ENCODE peak calls at places on chromosomes 5 and 9, in seven cellular contexts. X, V, C, G, Y, H and I are unnamed samples.

GRCh38 chr5:76960004-76960625 is 7.3 kb downstream of the CRHBP start:
- DNase-seq in X (no peak), V (no peak), C (no peak), G (no peak), Y (no peak), H (peak), I (no peak)

GRCh38 chr5:39376293-39376714 is 12.0 kb upstream of the C9 start:
- DNase-seq in X (no peak), V (no peak), C (peak), G (peak), Y (peak), H (peak), I (peak)

GRCh38 chr5:956941-957729 is 51.5 kb upstream of the NKD2 start:
- DNase-seq in X (peak), V (peak), C (peak), G (peak), Y (no peak), H (peak), I (peak)

GRCh38 chr9:131678499-131679111 is 61.3 kb downstream of the RAPGEF1 start:
- DNase-seq in X (peak), V (peak), C (peak), G (no peak), Y (peak), H (peak), I (peak)

GRCh38 chr5:91049112-91049511 is 334.0 kb downstream of the ARRDC3 start:
- DNase-seq in X (no peak), V (no peak), C (no peak), G (no peak), Y (no peak), H (no peak), I (no peak)

GRCh38 chr5:84715686-84716085 is 331.0 kb upstream of the EDIL3 start:
- DNase-seq in X (no peak), V (no peak), C (no peak), G (no peak), Y (no peak), H (no peak), I (no peak)

GRCh38 chr9:97910273-97910844 is 11.9 kb downstream of the TRMO start:
- DNase-seq in X (no peak), V (no peak), C (no peak), G (no peak), Y (no peak), H (no peak), I (no peak)

GRCh38 chr9:85408494-85408893 is 333.3 kb downstream of the AGTPBP1 start:
- DNase-seq in X (no peak), V (no peak), C (no peak), G (no peak), Y (no peak), H (no peak), I (no peak)

GRCh38 chr5:160479926-160480325 is 58.3 kb downstream of the PTTG1 start:
- DNase-seq in X (no peak), V (no peak), C (peak), G (no peak), Y (no peak), H (peak), I (peak)

GRCh38 chr5:119301947-119302346 is 53.9 kb upstream of the TNFAIP8 start:
- DNase-seq in X (no peak), V (no peak), C (peak), G (no peak), Y (no peak), H (no peak), I (no peak)

GRCh38 chr9:134570151-134570621 is 71.4 kb upstream of the COL5A1 start:
- DNase-seq in X (peak), V (no peak), C (no peak), G (peak), Y (no peak), H (no peak), I (no peak)

GRCh38 chr5:126138475-126139005 is 284.7 kb upstream of the GRAMD2B start:
- DNase-seq in X (no peak), V (no peak), C (peak), G (no peak), Y (no peak), H (peak), I (peak)

GRCh38 chr5:165805756-165806155 is 2300.3 kb downstream of the MAT2B start:
- DNase-seq in X (no peak), V (no peak), C (no peak), G (peak), Y (no peak), H (no peak), I (no peak)

GRCh38 chr5:180636016-180636402 is 13.4 kb downstream of the FLT4 start:
- DNase-seq in X (peak), V (no peak), C (no peak), G (peak), Y (no peak), H (no peak), I (no peak)

GRCh38 chr9:136599811-136600660 is 54.2 kb upstream of the NOTCH1 start:
- DNase-seq in X (no peak), V (no peak), C (no peak), G (no peak), Y (no peak), H (no peak), I (no peak)

GRCh38 chr5:109748545-109748944 is 58.8 kb downstream of the MAN2A1 start:
- DNase-seq in X (no peak), V (no peak), C (peak), G (no peak), Y (no peak), H (no peak), I (no peak)

GRCh38 chr5:37005946-37006540 is 129.5 kb downstream of the NIPBL start:
- DNase-seq in X (no peak), V (no peak), C (peak), G (no peak), Y (no peak), H (peak), I (no peak)

GRCh38 chr5:150398432-150399157 is 14.1 kb downstream of the CD74 start:
- DNase-seq in X (no peak), V (no peak), C (no peak), G (no peak), Y (no peak), H (no peak), I (no peak)
- TF ChIP-seq CTCF in X (peak), V (peak), C (peak), G (peak), Y (no peak), H (peak), I (peak)

GRCh38 chr9:121267689-121268597 is at the start of gene GSN:
- DNase-seq in X (peak), V (no peak), C (peak), G (peak), Y (peak), H (peak), I (no peak)

GRCh38 chr9:121268598-121269029 is 652 bp downstream of the GSN start:
- DNase-seq in X (peak), V (no peak), C (no peak), G (no peak), Y (peak), H (no peak), I (no peak)

GRCh38 chr9:121266906-121267650 is 884 bp upstream of the GSN start:
- DNase-seq in X (no peak), V (no peak), C (no peak), G (no peak), Y (no peak), H (peak), I (no peak)

GRCh38 chr9:121269888-121270254 is 1.9 kb downstream of the GSN start:
- DNase-seq in X (no peak), V (no peak), C (no peak), G (no peak), Y (no peak), H (no peak), I (no peak)

DNA sequence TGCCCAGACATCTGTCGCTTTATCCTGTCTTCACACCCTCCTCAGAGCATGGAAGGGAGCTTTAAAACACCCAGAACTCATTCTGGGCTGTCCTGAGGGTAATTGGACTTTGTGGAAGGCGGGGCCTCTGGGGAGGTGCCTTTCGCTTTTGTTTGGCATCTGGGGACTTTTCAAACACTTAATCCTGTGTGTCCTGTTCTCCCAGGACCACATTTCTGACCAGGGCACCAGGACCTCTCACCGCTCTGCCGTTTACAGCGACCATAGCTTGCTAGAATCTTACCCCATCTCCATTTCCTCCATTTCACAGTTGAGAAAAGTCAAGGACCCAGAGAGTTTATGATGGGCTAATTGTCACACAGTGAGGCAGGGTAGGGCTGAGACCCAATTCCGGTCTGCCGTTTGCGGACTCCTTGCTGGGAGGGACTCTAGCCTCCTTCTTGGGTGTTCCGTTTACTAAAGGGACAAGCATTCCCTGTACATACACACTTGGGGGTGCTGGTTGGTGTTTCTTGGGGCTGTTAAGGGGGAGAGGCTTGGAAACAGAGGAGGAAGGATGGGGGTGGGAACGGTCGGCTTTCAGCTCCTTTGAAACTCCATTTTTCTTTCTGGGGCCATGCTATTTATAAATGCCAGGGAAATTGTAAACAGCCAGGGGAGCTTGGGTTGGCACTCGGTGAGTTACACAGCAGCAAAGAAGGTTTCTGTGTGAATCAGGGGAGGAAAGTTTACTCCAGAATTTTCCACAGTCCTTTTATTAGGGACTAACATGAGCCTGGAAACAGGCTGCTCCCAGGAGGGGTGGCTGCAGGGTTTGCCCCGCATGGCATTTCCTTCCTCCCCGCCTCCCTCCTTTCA is 1.3 kb downstream of the GSN start:
- DNase-seq in X (no peak), V (no peak), C (no peak), G (no peak), Y (no peak), H (no peak), I (no peak)
- H3K4me3 ChIP-seq in X (peak), V (peak), C (peak), G (peak), Y (peak), H (peak), I (peak)

GRCh38 chr5:73303139-73304079 is 130.4 kb downstream of the TMEM174 start:
- DNase-seq in X (no peak), V (no peak), C (no peak), G (no peak), Y (no peak), H (no peak), I (no peak)
- TF ChIP-seq CTCF in X (peak), V (no peak), C (no peak), G (no peak), Y (no peak), H (peak), I (peak)

GRCh38 chr5:138466058-138466899 is 1.0 kb downstream of the EGR1 start:
- DNase-seq in X (no peak), V (no peak), C (peak), G (peak), Y (no peak), H (peak), I (no peak)

GRCh38 chr5:138468966-138469539 is 3.8 kb downstream of the EGR1 start:
- DNase-seq in X (no peak), V (no peak), C (peak), G (no peak), Y (no peak), H (no peak), I (no peak)

GRCh38 chr5:138468133-138468965 is 3.1 kb downstream of the EGR1 start:
- DNase-seq in X (no peak), V (no peak), C (peak), G (peak), Y (peak), H (peak), I (no peak)

GRCh38 chr5:138466900-138467710 is 1.8 kb downstream of the EGR1 start:
- DNase-seq in X (peak), V (no peak), C (peak), G (peak), Y (no peak), H (peak), I (no peak)

DNA sequence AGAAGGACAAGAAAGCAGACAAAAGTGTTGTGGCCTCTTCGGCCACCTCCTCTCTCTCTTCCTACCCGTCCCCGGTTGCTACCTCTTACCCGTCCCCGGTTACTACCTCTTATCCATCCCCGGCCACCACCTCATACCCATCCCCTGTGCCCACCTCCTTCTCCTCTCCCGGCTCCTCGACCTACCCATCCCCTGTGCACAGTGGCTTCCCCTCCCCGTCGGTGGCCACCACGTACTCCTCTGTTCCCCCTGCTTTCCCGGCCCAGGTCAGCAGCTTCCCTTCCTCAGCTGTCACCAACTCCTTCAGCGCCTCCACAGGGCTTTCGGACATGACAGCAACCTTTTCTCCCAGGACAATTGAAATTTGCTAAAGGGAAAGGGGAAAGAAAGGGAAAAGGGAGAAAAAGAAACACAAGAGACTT is 2.4 kb downstream of the EGR1 start:
- DNase-seq in X (no peak), V (no peak), C (no peak), G (peak), Y (no peak), H (no peak), I (no peak)
- H3K4me3 ChIP-seq in X (peak), V (peak), C (peak), G (peak), Y (no peak), H (peak), I (peak)

GRCh38 chr5:61139094-61139873 is 23.0 kb downstream of the SMIM15 start:
- DNase-seq in X (no peak), V (no peak), C (no peak), G (no peak), Y (no peak), H (no peak), I (no peak)
- TF ChIP-seq CTCF in X (no peak), V (peak), C (peak), G (peak), Y (no peak), H (peak), I (peak)

DNA sequence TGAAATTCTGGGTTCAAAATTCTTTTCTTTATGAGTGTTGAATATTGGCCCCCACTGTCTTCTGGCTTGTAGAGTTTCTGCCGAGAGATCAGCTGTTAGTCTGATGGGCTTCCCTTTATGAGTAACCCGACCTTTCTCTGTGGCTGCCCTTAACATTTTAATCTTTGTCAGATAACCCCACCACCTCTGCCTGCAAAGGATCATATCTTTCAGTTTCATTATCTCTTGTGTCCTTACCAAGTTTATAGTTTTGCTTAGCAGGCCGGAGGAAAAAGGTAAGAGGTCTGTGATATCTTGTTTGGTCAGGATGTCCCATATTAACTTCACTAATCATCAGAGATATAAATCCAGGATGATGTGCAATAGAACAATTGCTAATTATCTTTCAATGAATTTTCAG is 970.2 kb upstream of the TYRP1 start:
- DNase-seq in X (no peak), V (no peak), C (no peak), G (no peak), Y (no peak), H (no peak), I (no peak)
- H3K4me3 ChIP-seq in X (no peak), V (no peak), C (no peak), G (no peak), Y (no peak), H (no peak), I (no peak)

DNA sequence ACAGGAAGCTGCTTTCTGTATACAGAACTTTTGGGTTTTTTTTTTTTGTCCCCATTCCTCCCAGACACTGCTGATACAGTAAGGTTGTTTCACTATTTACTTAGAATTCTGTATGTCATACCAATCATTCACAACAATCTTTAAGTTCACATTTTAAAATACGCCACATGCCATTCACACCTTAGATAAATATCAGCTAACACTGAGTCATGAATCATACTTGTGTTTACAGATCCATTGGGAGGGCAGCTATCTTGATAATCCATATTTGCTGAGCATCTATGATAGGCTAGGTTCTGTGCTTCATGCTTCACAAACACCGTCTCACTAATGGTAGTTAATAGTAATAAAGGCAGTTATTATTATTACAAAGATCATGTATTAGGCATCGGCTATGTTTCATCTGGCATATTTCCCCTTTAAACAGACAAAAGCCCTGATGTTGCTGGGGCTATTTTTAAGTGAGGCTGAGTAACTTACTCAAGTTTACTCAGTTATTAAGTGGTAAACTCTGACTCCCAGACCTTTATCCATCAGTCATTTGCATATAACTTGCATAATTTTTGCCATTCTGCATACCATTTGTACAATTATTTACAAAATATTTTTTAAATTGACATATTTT is 152.2 kb upstream of the HMHB1 start:
- DNase-seq in X (no peak), V (no peak), C (no peak), G (peak), Y (no peak), H (no peak), I (no peak)
- TF ChIP-seq CTCF in X (no peak), V (no peak), C (no peak), G (no peak), Y (no peak), H (no peak), I (no peak)

DNA sequence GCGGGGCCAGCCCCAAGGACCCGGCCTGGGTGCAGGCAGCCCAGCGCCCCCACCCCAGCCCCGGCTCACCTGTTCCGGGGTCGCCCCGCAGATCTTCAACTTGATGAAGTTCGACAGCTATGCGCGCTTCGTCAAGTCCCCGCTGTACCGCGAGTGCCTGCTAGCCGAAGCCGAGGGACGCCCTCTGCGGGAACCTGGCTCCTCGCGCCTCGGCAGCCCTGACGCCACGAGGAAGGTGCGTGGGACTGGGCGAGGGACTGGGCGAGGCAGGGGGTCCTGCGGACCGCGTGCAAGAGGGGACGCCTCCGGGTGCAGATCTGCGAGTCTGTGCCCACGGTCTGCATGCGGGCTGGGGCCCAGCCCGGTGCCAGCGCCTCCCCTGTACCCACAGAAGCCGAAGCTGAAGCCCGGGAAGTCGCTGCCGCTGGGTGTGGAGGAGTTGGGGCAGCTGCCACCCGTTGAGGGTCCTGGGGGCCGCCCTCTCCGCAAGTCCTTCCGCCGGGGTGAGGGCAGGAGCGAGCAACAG is 9.7 kb downstream of the RGS14 start:
- DNase-seq in X (no peak), V (no peak), C (no peak), G (no peak), Y (no peak), H (no peak), I (no peak)
- H3K4me3 ChIP-seq in X (peak), V (peak), C (peak), G (no peak), Y (no peak), H (peak), I (peak)